ENCODE peak calls at places on chromosomes 6 and 20, in four cellular contexts. D is HCT116, U is Panc1, R is K562. I is an unnamed sample.

GRCh38 chr6:56420296-56420695 is 172.9 kb upstream of the COL21A1 start:
- DNase-seq in D (no peak), U (no peak), R (no peak), I (no peak)

GRCh38 chr6:105135056-105135455 is 44.8 kb downstream of the POPDC3 start:
- DNase-seq in D (no peak), U (peak; percentile 20), R (no peak), I (peak; percentile 47)

GRCh38 chr20:57693002-57693582 is 16.7 kb downstream of the PMEPA1 start:
- DNase-seq in D (peak; percentile 62), U (no peak), R (no peak), I (no peak)

GRCh38 chr20:37202267-37202943 is 23.1 kb upstream of the MROH8 start:
- DNase-seq in D (peak; percentile 35), U (peak; percentile 46), R (peak; percentile 53), I (peak; percentile 81)

GRCh38 chr20:4830212-4830607 is 108.5 kb downstream of the PRND start:
- DNase-seq in D (no peak), U (no peak), R (no peak), I (no peak)

GRCh38 chr6:42961020-42961470 is 491 bp downstream of the GNMT start:
- DNase-seq in D (no peak), U (no peak), R (no peak), I (peak; percentile 52)

GRCh38 chr6:127459231-127459641 is at the start of gene KIAA0408:
- DNase-seq in D (no peak), U (no peak), R (no peak), I (no peak)

GRCh38 chr6:73713426-73714147 is 17.6 kb downstream of the CD109 start:
- DNase-seq in D (no peak), U (no peak), R (no peak), I (no peak)

GRCh38 chr20:50197463-50197862 is 6.8 kb downstream of the CEBPB start:
- DNase-seq in D (no peak), U (no peak), R (peak; percentile 73), I (no peak)

GRCh38 chr20:17835941-17836861 is 132.4 kb downstream of the SNX5 start:
- DNase-seq in D (no peak), U (no peak), R (no peak), I (no peak)

GRCh38 chr20:2869381-2869780 is 3.9 kb upstream of the PTPRA start:
- DNase-seq in D (no peak), U (no peak), R (no peak), I (no peak)

GRCh38 chr6:168061269-168062210 is 17.5 kb downstream of the FRMD1 start:
- DNase-seq in D (no peak), U (no peak), R (no peak), I (no peak)

GRCh38 chr6:28240517-28240916 is 11.6 kb downstream of the ZKSCAN4 start:
- DNase-seq in D (no peak), U (no peak), R (no peak), I (no peak)

GRCh38 chr20:50901301-50901700 is 29.9 kb downstream of the ADNP start:
- DNase-seq in D (no peak), U (no peak), R (no peak), I (no peak)

GRCh38 chr6:74409447-74409846 is 713.4 kb downstream of the CD109 start:
- DNase-seq in D (peak; percentile 31), U (peak; percentile 60), R (no peak), I (peak; percentile 36)

GRCh38 chr20:1509237-1509636 is 18.0 kb upstream of the SIRPB2 start:
- DNase-seq in D (peak; percentile 16), U (peak; percentile 12), R (no peak), I (peak; percentile 25)

GRCh38 chr6:113411006-113411405 is 446.1 kb upstream of the MARCKS start:
- DNase-seq in D (no peak), U (no peak), R (no peak), I (peak; percentile 35)

GRCh38 chr20:58512808-58513552 is 2.2 kb downstream of the APCDD1L start:
- DNase-seq in D (no peak), U (no peak), R (no peak), I (no peak)

GRCh38 chr6:83127976-83128375 is 60.5 kb downstream of the DOP1A start:
- DNase-seq in D (no peak), U (no peak), R (no peak), I (no peak)

GRCh38 chr6:128491643-128492206 is 28.7 kb downstream of the PTPRK start:
- DNase-seq in D (no peak), U (no peak), R (no peak), I (no peak)

GRCh38 chr6:69422474-69422873 is 374.3 kb downstream of the LMBRD1 start:
- DNase-seq in D (no peak), U (no peak), R (no peak), I (no peak)

GRCh38 chr6:118965354-118965753 is 30.4 kb upstream of the MCM9 start:
- DNase-seq in D (no peak), U (no peak), R (no peak), I (peak; percentile 18)

GRCh38 chr20:34069341-34070078 is 42.5 kb downstream of the EIF2S2 start:
- DNase-seq in D (peak; percentile 68), U (peak; percentile 73), R (peak; percentile 64), I (peak; percentile 86)

GRCh38 chr20:61499859-61500258 is 247.8 kb downstream of the CDH4 start:
- DNase-seq in D (no peak), U (no peak), R (no peak), I (no peak)
- TF ChIP-seq TCF7L2 in D (no peak), U (no peak), R (no peak), I (no peak)

GRCh38 chr6:160945516-160946177 is 45.9 kb upstream of the MAP3K4 start:
- DNase-seq in D (no peak), U (no peak), R (no peak), I (no peak)
- TF ChIP-seq TCF7L2 in D (no peak), U (no peak), R (no peak), I (no peak)

GRCh38 chr6:90444125-90444745 is 142.6 kb downstream of the MAP3K7 start:
- DNase-seq in D (no peak), U (no peak), R (no peak), I (no peak)
- TF ChIP-seq TCF7L2 in D (no peak), U (no peak), R (no peak), I (no peak)

GRCh38 chr6:153976921-153977693 is 61.9 kb upstream of the OPRM1 start:
- DNase-seq in D (no peak), U (no peak), R (no peak), I (no peak)

DNA sequence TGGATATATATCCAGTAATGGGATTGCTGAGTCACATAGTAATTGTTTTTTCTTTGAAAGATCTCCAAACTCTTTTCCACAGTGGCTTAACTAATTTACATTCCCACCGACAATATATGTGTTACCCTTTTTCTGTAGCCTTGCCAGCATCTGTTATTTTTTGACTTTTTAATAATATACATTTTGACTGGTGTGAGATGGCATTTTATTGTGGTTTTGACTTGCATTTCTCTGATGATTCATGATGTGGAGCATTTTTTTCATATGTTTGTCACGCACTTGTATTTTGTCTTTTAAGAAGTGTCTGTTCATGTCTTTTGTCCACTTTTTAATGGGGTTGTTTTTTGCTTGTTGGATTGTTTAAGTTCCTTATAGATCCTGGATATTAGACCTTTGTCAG is 58.9 kb upstream of the OPRM1 start:
- DNase-seq in D (no peak), U (no peak), R (no peak), I (no peak)
- TF ChIP-seq TCF7L2 in D (no peak), U (no peak), R (no peak), I (no peak)

GRCh38 chr6:140487586-140487985 is 1113.1 kb upstream of the CITED2 start:
- DNase-seq in D (no peak), U (no peak), R (no peak), I (no peak)

GRCh38 chr6:140486468-140487361 is 1112.3 kb upstream of the CITED2 start:
- DNase-seq in D (no peak), U (no peak), R (no peak), I (no peak)

GRCh38 chr6:140490086-140490485 is 1115.6 kb upstream of the CITED2 start:
- DNase-seq in D (no peak), U (no peak), R (no peak), I (no peak)

GRCh38 chr6:140480852-140481251 is 1106.4 kb upstream of the CITED2 start:
- DNase-seq in D (no peak), U (no peak), R (no peak), I (no peak)

GRCh38 chr6:140485740-140486467 is 1111.5 kb upstream of the CITED2 start:
- DNase-seq in D (peak; percentile 45), U (peak; percentile 30), R (peak; percentile 26), I (no peak)
- TF ChIP-seq TCF7L2 in D (no peak), U (no peak), R (no peak), I (no peak)

DNA sequence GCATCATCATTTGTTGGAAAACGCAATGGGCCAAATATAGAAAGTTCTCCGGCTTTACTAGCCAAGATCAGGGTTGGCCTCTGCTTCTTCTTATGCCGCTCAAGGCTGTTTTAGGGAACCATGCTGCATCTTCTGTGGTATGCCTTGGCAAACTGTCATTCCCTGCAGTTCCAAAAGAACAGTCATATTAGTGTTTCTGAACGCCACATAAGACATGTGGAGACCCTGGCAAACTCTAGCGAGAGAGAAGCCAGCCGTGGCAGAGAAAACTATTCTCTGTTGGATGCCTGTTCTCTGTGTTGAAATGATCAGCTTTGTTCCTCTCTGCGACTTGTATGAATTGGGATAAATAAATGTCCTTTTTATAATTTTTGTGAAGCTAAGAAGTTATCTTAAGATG is 10.9 kb downstream of the ACTR5 start:
- DNase-seq in D (no peak), U (no peak), R (no peak), I (no peak)
- TF ChIP-seq TCF7L2 in D (no peak), U (no peak), R (no peak), I (no peak)

GRCh38 chr6:5202941-5203340 is 57.8 kb downstream of the LYRM4 start:
- DNase-seq in D (no peak), U (no peak), R (no peak), I (peak; percentile 52)
- TF ChIP-seq TCF7L2 in D (no peak), U (no peak), R (no peak), I (no peak)

GRCh38 chr6:134564705-134565104 is 246.8 kb upstream of the SGK1 start:
- DNase-seq in D (no peak), U (no peak), R (no peak), I (peak; percentile 6)

GRCh38 chr6:134555672-134556071 is 237.8 kb upstream of the SGK1 start:
- DNase-seq in D (no peak), U (no peak), R (no peak), I (no peak)

GRCh38 chr6:134557509-134557908 is 239.6 kb upstream of the SGK1 start:
- DNase-seq in D (no peak), U (no peak), R (no peak), I (no peak)

GRCh38 chr6:134560019-134560418 is 242.1 kb upstream of the SGK1 start:
- DNase-seq in D (no peak), U (no peak), R (no peak), I (no peak)
- TF ChIP-seq TCF7L2 in D (no peak), U (no peak), R (no peak), I (no peak)

DNA sequence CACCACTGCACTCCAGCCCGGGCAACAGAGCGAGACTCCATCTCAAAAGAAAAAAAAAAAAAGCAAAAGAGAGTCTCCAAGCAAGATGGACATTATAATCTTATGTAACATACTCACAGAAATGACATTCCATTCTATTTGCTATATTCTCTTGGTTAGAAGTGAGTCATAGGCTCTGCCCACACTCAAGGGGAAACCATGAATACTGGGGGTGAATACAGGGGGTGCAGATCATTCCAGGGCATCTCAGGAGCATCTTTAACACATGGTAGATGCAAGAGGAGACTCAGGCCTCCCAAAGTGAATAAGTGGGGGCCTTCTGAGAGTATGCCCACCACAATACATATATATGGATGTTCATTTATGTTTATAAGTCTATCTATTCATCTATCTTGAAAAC is 18.3 kb upstream of the RANBP9 start:
- DNase-seq in D (no peak), U (no peak), R (no peak), I (no peak)
- TF ChIP-seq TCF7L2 in D (no peak), U (no peak), R (no peak), I (no peak)

I was measured in HepG2.